ENCODE peak calls at places on chromosomes 6 and 20, in four cellular contexts. One of them, this sample, is unnamed.

GRCh38 chr6:160051390-160051789 is 70.2 kb upstream of the SLC22A1 start:
- DNase-seq in K562: no peak
- DNase-seq in HepG2: no peak
- DNase-seq in GM12878: no peak
- DNase-seq in this sample: no peak

GRCh38 chr6:31462964-31463940 is 34.7 kb upstream of the MICB start:
- DNase-seq in K562: peak; percentile 71
- DNase-seq in HepG2: peak; percentile 92
- DNase-seq in GM12878: peak; percentile 96
- DNase-seq in this sample: peak; percentile 92

GRCh38 chr20:37576911-37577310 is 49.2 kb upstream of the BLCAP start:
- DNase-seq in K562: no peak
- DNase-seq in HepG2: no peak
- DNase-seq in GM12878: no peak
- DNase-seq in this sample: no peak

GRCh38 chr6:106293113-106293512 is 32.4 kb downstream of the ATG5 start:
- DNase-seq in K562: no peak
- DNase-seq in HepG2: no peak
- DNase-seq in GM12878: no peak
- DNase-seq in this sample: no peak

GRCh38 chr6:7787731-7788130 is 61.8 kb downstream of the BMP6 start:
- DNase-seq in K562: no peak
- DNase-seq in HepG2: no peak
- DNase-seq in GM12878: no peak
- DNase-seq in this sample: no peak

GRCh38 chr6:10558575-10558974 is 37.4 kb downstream of the GCNT2 start:
- DNase-seq in K562: no peak
- DNase-seq in HepG2: no peak
- DNase-seq in GM12878: no peak
- DNase-seq in this sample: no peak

GRCh38 chr6:50123686-50124085 is 74.0 kb upstream of the DEFB112 start:
- DNase-seq in K562: no peak
- DNase-seq in HepG2: no peak
- DNase-seq in GM12878: no peak
- DNase-seq in this sample: no peak

GRCh38 chr6:29926795-29927427 is 15.4 kb upstream of the HLA-A start:
- DNase-seq in K562: no peak
- DNase-seq in HepG2: peak; percentile 78
- DNase-seq in GM12878: no peak
- DNase-seq in this sample: no peak

GRCh38 chr6:81697564-81697963 is 54.9 kb downstream of the TENT5A start:
- DNase-seq in K562: no peak
- DNase-seq in HepG2: peak; percentile 3
- DNase-seq in GM12878: no peak
- DNase-seq in this sample: no peak

GRCh38 chr20:46767127-46767761 is 57.8 kb downstream of the SLC2A10 start:
- DNase-seq in K562: peak; percentile 56
- DNase-seq in HepG2: peak; percentile 63
- DNase-seq in GM12878: no peak
- DNase-seq in this sample: peak; percentile 64

GRCh38 chr6:135118142-135118730 is 62.9 kb upstream of the MYB start:
- DNase-seq in K562: peak; percentile 65
- DNase-seq in HepG2: no peak
- DNase-seq in GM12878: no peak
- DNase-seq in this sample: no peak

GRCh38 chr20:371755-372542 is 8.6 kb upstream of the TRIB3 start:
- DNase-seq in K562: peak; percentile 97
- DNase-seq in HepG2: peak; percentile 99
- DNase-seq in GM12878: no peak
- DNase-seq in this sample: no peak

GRCh38 chr20:40506567-40506966 is 182.5 kb downstream of the MAFB start:
- DNase-seq in K562: peak; percentile 35
- DNase-seq in HepG2: peak; percentile 37
- DNase-seq in GM12878: no peak
- DNase-seq in this sample: no peak

GRCh38 chr20:50312682-50313187 is 122.1 kb downstream of the CEBPB start:
- DNase-seq in K562: no peak
- DNase-seq in HepG2: no peak
- DNase-seq in GM12878: no peak
- DNase-seq in this sample: no peak

GRCh38 chr20:45209924-45210323 is 3.1 kb downstream of the SEMG1 start:
- DNase-seq in K562: no peak
- DNase-seq in HepG2: no peak
- DNase-seq in GM12878: no peak
- DNase-seq in this sample: no peak

GRCh38 chr6:20712011-20712410 is 177.8 kb downstream of the CDKAL1 start:
- DNase-seq in K562: no peak
- DNase-seq in HepG2: no peak
- DNase-seq in GM12878: no peak
- DNase-seq in this sample: no peak

GRCh38 chr20:50607436-50607835 is 83.9 kb downstream of the RIPOR3 start:
- DNase-seq in K562: no peak
- DNase-seq in HepG2: no peak
- DNase-seq in GM12878: no peak
- DNase-seq in this sample: no peak

GRCh38 chr6:19664878-19665715 is 172.1 kb upstream of the ID4 start:
- DNase-seq in K562: no peak
- DNase-seq in HepG2: no peak
- DNase-seq in GM12878: no peak
- DNase-seq in this sample: no peak

GRCh38 chr6:139161169-139161568 is 26.3 kb downstream of the HECA start:
- DNase-seq in K562: no peak
- DNase-seq in HepG2: peak; percentile 5
- DNase-seq in GM12878: no peak
- DNase-seq in this sample: no peak

GRCh38 chr6:16167219-16167618 is 38.3 kb downstream of the MYLIP start:
- DNase-seq in K562: no peak
- DNase-seq in HepG2: no peak
- DNase-seq in GM12878: no peak
- DNase-seq in this sample: no peak

GRCh38 chr6:43629505-43630300 is 639 bp upstream of the GTPBP2 start:
- DNase-seq in K562: peak; percentile 99
- DNase-seq in HepG2: peak; percentile 98
- DNase-seq in GM12878: peak; percentile 96
- DNase-seq in this sample: peak; percentile 92

GRCh38 chr6:12137480-12137879 is 125.4 kb downstream of the HIVEP1 start:
- DNase-seq in K562: peak; percentile 57
- DNase-seq in HepG2: no peak
- DNase-seq in GM12878: no peak
- DNase-seq in this sample: no peak

GRCh38 chr6:150036081-150036480 is 10.7 kb upstream of the RAET1L start:
- DNase-seq in K562: no peak
- DNase-seq in HepG2: no peak
- DNase-seq in GM12878: no peak
- DNase-seq in this sample: no peak

GRCh38 chr6:6597682-6598081 is 9.2 kb downstream of the LY86 start:
- DNase-seq in K562: no peak
- DNase-seq in HepG2: no peak
- DNase-seq in GM12878: no peak
- DNase-seq in this sample: no peak

GRCh38 chr20:22312744-22313346 is 271.5 kb downstream of the FOXA2 start:
- DNase-seq in K562: peak; percentile 32
- DNase-seq in HepG2: peak; percentile 53
- DNase-seq in GM12878: no peak
- DNase-seq in this sample: peak; percentile 28

DNA sequence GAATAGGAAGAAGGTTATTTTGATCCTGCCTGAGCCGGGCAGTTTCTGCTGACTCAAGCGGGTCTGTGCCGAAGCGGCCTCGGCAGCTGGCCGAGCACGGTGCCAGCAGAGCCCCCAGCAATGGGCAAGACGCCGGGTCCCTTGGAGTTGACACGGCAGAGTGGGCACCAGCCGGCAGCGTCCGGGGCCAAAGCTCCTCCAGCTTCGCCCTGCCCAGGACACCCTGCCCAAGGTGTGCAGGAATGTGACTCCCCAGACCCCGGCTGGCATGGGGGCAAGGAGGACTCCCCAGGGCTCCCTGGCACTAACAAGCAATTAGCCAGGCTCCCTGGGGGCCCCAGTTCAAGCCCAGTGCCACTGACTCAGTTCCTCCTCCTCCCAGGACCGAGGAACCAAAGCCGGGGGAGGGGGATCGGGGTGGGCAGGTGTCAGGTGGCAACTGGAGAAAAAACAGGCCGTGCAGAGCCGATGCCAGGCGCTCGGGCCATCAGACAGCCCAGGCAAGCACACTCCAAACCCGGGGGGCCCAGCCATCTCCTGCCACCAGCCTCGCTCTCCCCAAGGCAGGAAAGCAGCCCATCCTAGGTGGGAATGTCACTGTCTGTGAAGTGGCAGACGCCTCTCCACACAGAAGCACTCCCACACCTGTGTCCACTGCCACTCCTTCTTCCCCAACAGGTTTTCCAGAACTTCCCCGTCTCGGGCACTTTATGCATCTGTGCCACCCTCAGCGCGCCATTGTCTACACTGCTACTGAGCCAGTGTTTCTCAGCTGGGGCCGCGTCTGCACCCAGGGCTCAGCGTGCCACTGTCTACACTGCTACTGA is 41.2 kb upstream of the ZBP1 start:
- DNase-seq in K562: no peak
- DNase-seq in HepG2: no peak
- DNase-seq in GM12878: no peak
- DNase-seq in this sample: no peak
- TF ChIP-seq TARDBP in K562: no peak
- TF ChIP-seq TARDBP in HepG2: no peak
- TF ChIP-seq TARDBP in GM12878: no peak
- TF ChIP-seq TARDBP in this sample: no peak

DNA sequence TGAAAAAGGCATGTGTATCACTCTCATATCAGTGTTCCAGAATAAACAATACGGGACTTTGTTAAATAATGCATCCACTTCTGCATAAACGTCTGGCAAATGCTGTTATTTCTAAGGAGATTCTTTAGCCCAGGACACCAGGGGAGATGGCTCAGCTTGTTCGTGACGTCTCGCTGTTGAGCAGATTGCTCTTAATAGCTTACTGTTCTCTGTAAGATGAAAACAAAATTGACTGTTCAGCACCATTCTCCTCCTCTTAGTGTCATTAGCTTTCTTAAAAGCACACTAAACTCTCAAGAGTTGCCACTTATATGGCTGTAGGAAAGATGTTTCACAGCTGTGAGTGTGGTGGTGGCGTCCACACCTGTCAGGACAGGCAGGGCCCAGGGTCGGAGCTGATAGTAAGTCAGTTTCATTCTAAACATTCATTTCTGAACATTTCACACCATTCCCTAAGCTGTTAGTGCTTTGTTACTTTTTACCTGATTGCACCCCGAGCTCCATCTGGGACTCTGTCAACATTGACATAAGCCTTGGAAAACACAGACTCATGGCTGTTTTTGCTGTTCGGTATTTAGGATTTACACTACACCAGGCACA is 132.1 kb downstream of the ZDHHC14 start:
- DNase-seq in K562: peak; percentile 24
- DNase-seq in HepG2: peak; percentile 74
- DNase-seq in GM12878: no peak
- DNase-seq in this sample: no peak
- TF ChIP-seq BHLHE40 in K562: no peak
- TF ChIP-seq BHLHE40 in HepG2: no peak
- TF ChIP-seq BHLHE40 in GM12878: no peak
- TF ChIP-seq BHLHE40 in this sample: no peak

GRCh38 chr6:141482773-141483172 is 650.0 kb upstream of the GJE1 start:
- DNase-seq in K562: no peak
- DNase-seq in HepG2: no peak
- DNase-seq in GM12878: no peak
- DNase-seq in this sample: no peak

GRCh38 chr6:141486942-141487341 is 645.8 kb upstream of the GJE1 start:
- DNase-seq in K562: no peak
- DNase-seq in HepG2: no peak
- DNase-seq in GM12878: no peak
- DNase-seq in this sample: no peak

GRCh38 chr6:141488466-141488865 is 644.3 kb upstream of the GJE1 start:
- DNase-seq in K562: no peak
- DNase-seq in HepG2: no peak
- DNase-seq in GM12878: no peak
- DNase-seq in this sample: no peak

GRCh38 chr6:141484726-141485125 is 648.0 kb upstream of the GJE1 start:
- DNase-seq in K562: no peak
- DNase-seq in HepG2: peak; percentile 12
- DNase-seq in GM12878: peak; percentile 66
- DNase-seq in this sample: no peak

GRCh38 chr6:141483561-141484061 is 649.1 kb upstream of the GJE1 start:
- DNase-seq in K562: no peak
- DNase-seq in HepG2: no peak
- DNase-seq in GM12878: peak; percentile 85
- DNase-seq in this sample: no peak
- TF ChIP-seq TARDBP in K562: no peak
- TF ChIP-seq TARDBP in HepG2: no peak
- TF ChIP-seq TARDBP in GM12878: no peak
- TF ChIP-seq TARDBP in this sample: no peak

DNA sequence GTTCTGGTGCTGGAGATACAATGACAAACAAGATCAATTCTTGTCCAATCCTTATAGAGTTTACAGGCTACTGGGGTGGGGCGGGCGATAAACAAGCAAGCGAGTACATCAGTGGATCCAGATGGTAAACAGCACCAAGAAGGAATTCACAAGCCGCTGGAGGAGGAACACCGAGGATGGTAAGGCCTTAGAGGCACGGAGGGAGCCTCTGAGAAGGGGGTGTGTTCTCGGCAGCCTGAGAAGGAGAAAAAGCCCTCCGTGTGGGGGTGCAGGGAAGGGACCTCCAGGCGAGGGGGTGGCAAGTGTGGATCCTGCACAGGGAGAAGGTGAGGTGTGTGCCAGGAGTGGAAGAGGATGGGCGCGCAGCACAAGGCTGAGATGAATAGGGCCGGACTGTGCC is 276.5 kb upstream of the FOXQ1 start:
- DNase-seq in K562: no peak
- DNase-seq in HepG2: no peak
- DNase-seq in GM12878: no peak
- DNase-seq in this sample: no peak
- TF ChIP-seq BHLHE40 in K562: no peak
- TF ChIP-seq BHLHE40 in HepG2: no peak
- TF ChIP-seq BHLHE40 in GM12878: no peak
- TF ChIP-seq BHLHE40 in this sample: no peak

This sample was measured in HEK293T.